ENCODE peak calls at places on chromosomes 12 and 14, in six cellular contexts. V, F, K, M, X and E are unnamed samples.

GRCh38 chr14:64109821-64110554 is 184.2 kb downstream of the ESR2 start:
- DNase-seq in X (no peak), M (no peak), K (no peak), V (no peak), F (no peak), E (no peak)

GRCh38 chr14:80638620-80639215 is 302.8 kb downstream of the CEP128 start:
- DNase-seq in F (no peak), K (no peak), M (no peak), V (no peak), X (no peak), E (no peak)

GRCh38 chr14:77264466-77265186 is 6.4 kb downstream of the NGB start:
- DNase-seq in X (no peak), M (no peak), F (no peak), V (no peak), K (no peak), E (no peak)

GRCh38 chr12:117321572-117321971 is 39.9 kb downstream of the NOS1 start:
- DNase-seq in M (no peak), F (no peak), X (no peak), K (no peak), V (no peak), E (no peak)

GRCh38 chr14:38904959-38905358 is 198.1 kb downstream of the SEC23A start:
- DNase-seq in F (no peak), M (no peak), K (no peak), V (no peak), X (no peak), E (no peak)

GRCh38 chr14:31994391-31995033 is 82.6 kb upstream of the ARHGAP5 start:
- DNase-seq in F (no peak), K (no peak), V (no peak), X (no peak), M (no peak), E (no peak)

GRCh38 chr12:27710592-27711311 is at the start of gene MRPS35:
- DNase-seq in K (peak; percentile 84), M (peak; percentile 77), F (peak; percentile 89), V (peak; percentile 71), X (peak; percentile 79), E (peak; percentile 100)

GRCh38 chr12:34390171-34390841 is 368.0 kb downstream of the ALG10 start:
- DNase-seq in K (no peak), X (no peak), F (no peak), V (no peak), M (no peak), E (no peak)

GRCh38 chr14:73358187-73358586 is 100.2 kb downstream of the NUMB start:
- DNase-seq in M (no peak), X (no peak), F (no peak), K (no peak), V (no peak), E (no peak)

GRCh38 chr12:1305063-1305434 is 289.3 kb downstream of the FBXL14 start:
- DNase-seq in M (no peak), K (no peak), V (no peak), F (no peak), X (no peak), E (no peak)

GRCh38 chr12:12714276-12715001 is 2.7 kb upstream of the CDKN1B start:
- DNase-seq in F (peak; percentile 64), X (no peak), V (no peak), K (peak; percentile 79), M (peak; percentile 24), E (peak; percentile 27)

GRCh38 chr12:96093543-96094196 is 58.3 kb upstream of the LTA4H start:
- DNase-seq in K (no peak), X (no peak), M (no peak), V (no peak), F (no peak), E (no peak)

GRCh38 chr12:65511134-65511912 is 232.8 kb downstream of the MSRB3 start:
- DNase-seq in V (no peak), K (no peak), X (no peak), F (no peak), M (no peak), E (no peak)

GRCh38 chr12:55637467-55637866 is 775 bp downstream of the OR10P1 start:
- DNase-seq in X (no peak), K (no peak), M (peak; percentile 19), F (no peak), V (no peak), E (no peak)

GRCh38 chr14:74527736-74528280 is 34.2 kb downstream of the ISCA2 start:
- DNase-seq in F (no peak), M (no peak), K (no peak), V (no peak), X (no peak), E (no peak)